ENCODE peak calls at places on chromosome 11, in ten cellular contexts. C is naive thymus-derived CD4-positive, alpha-beta T cell; O is GM04503; Q is EH; Z is ACHN; V is frontal cortex; Y is GM19239; B is fibroblast of gingiva; D is stimulated activated CD8-positive, alpha-beta memory T cell treated with anti-CD3 and anti-CD28 coated beads, Interleukin-7, amount 100 ng/mL, for 1 hour; W is stromal cell of bone marrow. T is an unnamed sample.

GRCh38 chr11:73028621-73029020 is 113.5 kb downstream of the FCHSD2 start:
- DNase-seq in C (no peak), O (no peak), Q (no peak), Z (no peak), V (no peak), Y (no peak), B (no peak), D (no peak), W (no peak), T (no peak)

GRCh38 chr11:117220999-117221774 is 10.7 kb downstream of the PCSK7 start:
- DNase-seq in C (no peak), O (no peak), Q (no peak), Z (no peak), V (no peak), Y (no peak), B (peak), D (no peak), W (no peak), T (no peak)

GRCh38 chr11:64518928-64519327 is 72.1 kb upstream of the SLC22A12 start:
- DNase-seq in C (no peak), O (no peak), Q (no peak), Z (no peak), V (no peak), Y (no peak), B (no peak), D (no peak), W (no peak), T (no peak)

GRCh38 chr11:57552479-57552878 is 15.0 kb downstream of the UBE2L6 start:
- DNase-seq in C (no peak), O (no peak), Q (no peak), Z (no peak), V (no peak), Y (no peak), B (no peak), D (no peak), W (no peak), T (peak)

GRCh38 chr11:3095712-3096361 is 38.6 kb upstream of the CARS1 start:
- DNase-seq in C (no peak), O (peak), Q (peak), Z (peak), V (peak), Y (no peak), B (peak), D (no peak), W (peak), T (peak)

GRCh38 chr11:47408598-47409439 is 429 bp downstream of the SLC39A13 start:
- DNase-seq in C (peak), O (peak), Q (peak), Z (peak), V (no peak), Y (no peak), B (peak), D (no peak), W (peak), T (peak)

GRCh38 chr11:11022126-11022730 is 164.4 kb upstream of the ZBED5 start:
- DNase-seq in C (peak), O (no peak), Q (peak), Z (peak), V (peak), Y (no peak), B (no peak), D (no peak), W (no peak), T (peak)

GRCh38 chr11:96257972-96258951 is 84.7 kb downstream of the MAML2 start:
- DNase-seq in C (peak), O (no peak), Q (peak), Z (peak), V (no peak), Y (peak), B (no peak), D (no peak), W (no peak), T (no peak)

GRCh38 chr11:70191495-70192140 is 11.5 kb upstream of the FADD start:
- DNase-seq in C (peak), O (no peak), Q (peak), Z (peak), V (peak), Y (peak), B (peak), D (no peak), W (no peak), T (peak)

T was measured in SW480.